ENCODE peak calls at places on chromosomes 12 and 14, in seven cellular contexts. One of them, this sample, is unnamed.

GRCh38 chr12:13135336-13136178 is 32.1 kb upstream of the GSG1 start:
- DNase-seq in stimulated activated CD8-positive, alpha-beta memory T cell treated with anti-CD3 and anti-CD28 coated beads, Interleukin-12 subunit alpha, Interleukin-12 subunit beta, amount 100 ng/mL, for 4 hours: no peak
- DNase-seq in ovary: peak
- DNase-seq in NCI-H187 treated with DMSO at 0.1 percent for 48 hours: no peak
- DNase-seq in cardiac muscle cell: peak
- DNase-seq in HTR-8/SVneo: peak
- DNase-seq in aorta: peak
- DNase-seq in this sample: peak

GRCh38 chr14:57389646-57390036 is 745 bp upstream of the NAA30 start:
- DNase-seq in cardiac muscle cell: no peak
- DNase-seq in HTR-8/SVneo: no peak
- DNase-seq in aorta: no peak
- DNase-seq in stimulated activated CD8-positive, alpha-beta memory T cell treated with anti-CD3 and anti-CD28 coated beads, Interleukin-12 subunit alpha, Interleukin-12 subunit beta, amount 100 ng/mL, for 4 hours: no peak
- DNase-seq in ovary: no peak
- DNase-seq in NCI-H187 treated with DMSO at 0.1 percent for 48 hours: no peak
- DNase-seq in this sample: no peak

GRCh38 chr12:131085816-131086591 is 132.3 kb downstream of the ADGRD1 start:
- DNase-seq in cardiac muscle cell: no peak
- DNase-seq in HTR-8/SVneo: no peak
- DNase-seq in ovary: peak
- DNase-seq in NCI-H187 treated with DMSO at 0.1 percent for 48 hours: no peak
- DNase-seq in stimulated activated CD8-positive, alpha-beta memory T cell treated with anti-CD3 and anti-CD28 coated beads, Interleukin-12 subunit alpha, Interleukin-12 subunit beta, amount 100 ng/mL, for 4 hours: no peak
- DNase-seq in aorta: peak
- DNase-seq in this sample: no peak

GRCh38 chr12:121494093-121494787 is 86.6 kb downstream of the KDM2B start:
- DNase-seq in cardiac muscle cell: peak
- DNase-seq in ovary: peak
- DNase-seq in NCI-H187 treated with DMSO at 0.1 percent for 48 hours: no peak
- DNase-seq in stimulated activated CD8-positive, alpha-beta memory T cell treated with anti-CD3 and anti-CD28 coated beads, Interleukin-12 subunit alpha, Interleukin-12 subunit beta, amount 100 ng/mL, for 4 hours: peak
- DNase-seq in aorta: peak
- DNase-seq in HTR-8/SVneo: peak
- DNase-seq in this sample: no peak

GRCh38 chr14:19800282-19801117 is 3.1 kb upstream of the OR4N2 start:
- DNase-seq in ovary: no peak
- DNase-seq in HTR-8/SVneo: no peak
- DNase-seq in stimulated activated CD8-positive, alpha-beta memory T cell treated with anti-CD3 and anti-CD28 coated beads, Interleukin-12 subunit alpha, Interleukin-12 subunit beta, amount 100 ng/mL, for 4 hours: no peak
- DNase-seq in aorta: no peak
- DNase-seq in NCI-H187 treated with DMSO at 0.1 percent for 48 hours: no peak
- DNase-seq in cardiac muscle cell: no peak
- DNase-seq in this sample: no peak

GRCh38 chr12:52867636-52868035 is 18.8 kb upstream of the KRT78 start:
- DNase-seq in ovary: no peak
- DNase-seq in stimulated activated CD8-positive, alpha-beta memory T cell treated with anti-CD3 and anti-CD28 coated beads, Interleukin-12 subunit alpha, Interleukin-12 subunit beta, amount 100 ng/mL, for 4 hours: no peak
- DNase-seq in HTR-8/SVneo: no peak
- DNase-seq in cardiac muscle cell: no peak
- DNase-seq in NCI-H187 treated with DMSO at 0.1 percent for 48 hours: no peak
- DNase-seq in aorta: peak
- DNase-seq in this sample: no peak

GRCh38 chr12:2811791-2812190 is 677 bp upstream of the ITFG2 start:
- DNase-seq in ovary: no peak
- DNase-seq in stimulated activated CD8-positive, alpha-beta memory T cell treated with anti-CD3 and anti-CD28 coated beads, Interleukin-12 subunit alpha, Interleukin-12 subunit beta, amount 100 ng/mL, for 4 hours: no peak
- DNase-seq in HTR-8/SVneo: no peak
- DNase-seq in cardiac muscle cell: no peak
- DNase-seq in NCI-H187 treated with DMSO at 0.1 percent for 48 hours: no peak
- DNase-seq in aorta: no peak
- DNase-seq in this sample: peak

GRCh38 chr14:95319312-95320075 is at the start of gene CLMN:
- DNase-seq in HTR-8/SVneo: peak
- DNase-seq in cardiac muscle cell: peak
- DNase-seq in aorta: no peak
- DNase-seq in NCI-H187 treated with DMSO at 0.1 percent for 48 hours: no peak
- DNase-seq in stimulated activated CD8-positive, alpha-beta memory T cell treated with anti-CD3 and anti-CD28 coated beads, Interleukin-12 subunit alpha, Interleukin-12 subunit beta, amount 100 ng/mL, for 4 hours: peak
- DNase-seq in ovary: peak
- DNase-seq in this sample: no peak

GRCh38 chr12:117521327-117521726 is 159.9 kb upstream of the NOS1 start:
- DNase-seq in HTR-8/SVneo: no peak
- DNase-seq in stimulated activated CD8-positive, alpha-beta memory T cell treated with anti-CD3 and anti-CD28 coated beads, Interleukin-12 subunit alpha, Interleukin-12 subunit beta, amount 100 ng/mL, for 4 hours: no peak
- DNase-seq in cardiac muscle cell: no peak
- DNase-seq in NCI-H187 treated with DMSO at 0.1 percent for 48 hours: no peak
- DNase-seq in aorta: no peak
- DNase-seq in ovary: no peak
- DNase-seq in this sample: no peak

GRCh38 chr14:27536748-27537147 is 938.9 kb upstream of the NOVA1 start:
- DNase-seq in cardiac muscle cell: no peak
- DNase-seq in HTR-8/SVneo: no peak
- DNase-seq in stimulated activated CD8-positive, alpha-beta memory T cell treated with anti-CD3 and anti-CD28 coated beads, Interleukin-12 subunit alpha, Interleukin-12 subunit beta, amount 100 ng/mL, for 4 hours: no peak
- DNase-seq in NCI-H187 treated with DMSO at 0.1 percent for 48 hours: no peak
- DNase-seq in ovary: no peak
- DNase-seq in aorta: no peak
- DNase-seq in this sample: no peak

GRCh38 chr12:91746976-91747375 is 398.7 kb downstream of the BTG1 start:
- DNase-seq in stimulated activated CD8-positive, alpha-beta memory T cell treated with anti-CD3 and anti-CD28 coated beads, Interleukin-12 subunit alpha, Interleukin-12 subunit beta, amount 100 ng/mL, for 4 hours: no peak
- DNase-seq in ovary: no peak
- DNase-seq in HTR-8/SVneo: no peak
- DNase-seq in aorta: no peak
- DNase-seq in cardiac muscle cell: no peak
- DNase-seq in NCI-H187 treated with DMSO at 0.1 percent for 48 hours: no peak
- DNase-seq in this sample: peak

GRCh38 chr12:96338852-96339478 is 61.3 kb downstream of the CDK17 start:
- DNase-seq in aorta: no peak
- DNase-seq in NCI-H187 treated with DMSO at 0.1 percent for 48 hours: no peak
- DNase-seq in ovary: no peak
- DNase-seq in cardiac muscle cell: no peak
- DNase-seq in HTR-8/SVneo: no peak
- DNase-seq in stimulated activated CD8-positive, alpha-beta memory T cell treated with anti-CD3 and anti-CD28 coated beads, Interleukin-12 subunit alpha, Interleukin-12 subunit beta, amount 100 ng/mL, for 4 hours: no peak
- DNase-seq in this sample: no peak

GRCh38 chr14:42884100-42884499 is 1277.4 kb downstream of the LRFN5 start:
- DNase-seq in cardiac muscle cell: peak
- DNase-seq in HTR-8/SVneo: peak
- DNase-seq in aorta: no peak
- DNase-seq in ovary: no peak
- DNase-seq in stimulated activated CD8-positive, alpha-beta memory T cell treated with anti-CD3 and anti-CD28 coated beads, Interleukin-12 subunit alpha, Interleukin-12 subunit beta, amount 100 ng/mL, for 4 hours: no peak
- DNase-seq in NCI-H187 treated with DMSO at 0.1 percent for 48 hours: no peak
- DNase-seq in this sample: peak

GRCh38 chr12:18700254-18700653 is 37.6 kb downstream of the PLCZ1 start:
- DNase-seq in ovary: peak
- DNase-seq in aorta: no peak
- DNase-seq in HTR-8/SVneo: no peak
- DNase-seq in stimulated activated CD8-positive, alpha-beta memory T cell treated with anti-CD3 and anti-CD28 coated beads, Interleukin-12 subunit alpha, Interleukin-12 subunit beta, amount 100 ng/mL, for 4 hours: no peak
- DNase-seq in NCI-H187 treated with DMSO at 0.1 percent for 48 hours: no peak
- DNase-seq in cardiac muscle cell: peak
- DNase-seq in this sample: no peak

GRCh38 chr14:100536721-100537700 is 50.2 kb downstream of the BEGAIN start:
- DNase-seq in cardiac muscle cell: no peak
- DNase-seq in HTR-8/SVneo: no peak
- DNase-seq in NCI-H187 treated with DMSO at 0.1 percent for 48 hours: no peak
- DNase-seq in stimulated activated CD8-positive, alpha-beta memory T cell treated with anti-CD3 and anti-CD28 coated beads, Interleukin-12 subunit alpha, Interleukin-12 subunit beta, amount 100 ng/mL, for 4 hours: no peak
- DNase-seq in ovary: peak
- DNase-seq in aorta: peak
- DNase-seq in this sample: no peak

GRCh38 chr14:106622200-106622745 is 1095.9 kb downstream of the TMEM121 start:
- DNase-seq in cardiac muscle cell: no peak
- DNase-seq in NCI-H187 treated with DMSO at 0.1 percent for 48 hours: no peak
- DNase-seq in HTR-8/SVneo: no peak
- DNase-seq in aorta: no peak
- DNase-seq in stimulated activated CD8-positive, alpha-beta memory T cell treated with anti-CD3 and anti-CD28 coated beads, Interleukin-12 subunit alpha, Interleukin-12 subunit beta, amount 100 ng/mL, for 4 hours: peak
- DNase-seq in ovary: no peak
- DNase-seq in this sample: no peak

GRCh38 chr12:93174473-93174872 is 203.3 kb upstream of the NUDT4 start:
- DNase-seq in cardiac muscle cell: no peak
- DNase-seq in NCI-H187 treated with DMSO at 0.1 percent for 48 hours: no peak
- DNase-seq in aorta: no peak
- DNase-seq in HTR-8/SVneo: no peak
- DNase-seq in stimulated activated CD8-positive, alpha-beta memory T cell treated with anti-CD3 and anti-CD28 coated beads, Interleukin-12 subunit alpha, Interleukin-12 subunit beta, amount 100 ng/mL, for 4 hours: no peak
- DNase-seq in ovary: no peak
- DNase-seq in this sample: no peak

GRCh38 chr12:80419660-80420059 is 24.4 kb upstream of the PTPRQ start:
- DNase-seq in stimulated activated CD8-positive, alpha-beta memory T cell treated with anti-CD3 and anti-CD28 coated beads, Interleukin-12 subunit alpha, Interleukin-12 subunit beta, amount 100 ng/mL, for 4 hours: no peak
- DNase-seq in cardiac muscle cell: peak
- DNase-seq in HTR-8/SVneo: no peak
- DNase-seq in NCI-H187 treated with DMSO at 0.1 percent for 48 hours: no peak
- DNase-seq in ovary: no peak
- DNase-seq in aorta: no peak
- DNase-seq in this sample: no peak

GRCh38 chr14:75439989-75440388 is 12.2 kb downstream of the JDP2 start:
- DNase-seq in aorta: no peak
- DNase-seq in HTR-8/SVneo: no peak
- DNase-seq in stimulated activated CD8-positive, alpha-beta memory T cell treated with anti-CD3 and anti-CD28 coated beads, Interleukin-12 subunit alpha, Interleukin-12 subunit beta, amount 100 ng/mL, for 4 hours: no peak
- DNase-seq in cardiac muscle cell: no peak
- DNase-seq in NCI-H187 treated with DMSO at 0.1 percent for 48 hours: no peak
- DNase-seq in ovary: no peak
- DNase-seq in this sample: no peak

GRCh38 chr12:38838211-38838850 is 67.1 kb downstream of the CPNE8 start:
- DNase-seq in cardiac muscle cell: no peak
- DNase-seq in NCI-H187 treated with DMSO at 0.1 percent for 48 hours: no peak
- DNase-seq in aorta: no peak
- DNase-seq in stimulated activated CD8-positive, alpha-beta memory T cell treated with anti-CD3 and anti-CD28 coated beads, Interleukin-12 subunit alpha, Interleukin-12 subunit beta, amount 100 ng/mL, for 4 hours: no peak
- DNase-seq in HTR-8/SVneo: no peak
- DNase-seq in ovary: no peak
- DNase-seq in this sample: no peak

GRCh38 chr12:85798122-85798521 is 38.1 kb downstream of the RASSF9 start:
- DNase-seq in HTR-8/SVneo: no peak
- DNase-seq in ovary: no peak
- DNase-seq in aorta: no peak
- DNase-seq in stimulated activated CD8-positive, alpha-beta memory T cell treated with anti-CD3 and anti-CD28 coated beads, Interleukin-12 subunit alpha, Interleukin-12 subunit beta, amount 100 ng/mL, for 4 hours: no peak
- DNase-seq in NCI-H187 treated with DMSO at 0.1 percent for 48 hours: no peak
- DNase-seq in cardiac muscle cell: no peak
- DNase-seq in this sample: no peak

GRCh38 chr12:98259667-98260066 is 255.7 kb upstream of the TMPO start:
- DNase-seq in cardiac muscle cell: no peak
- DNase-seq in NCI-H187 treated with DMSO at 0.1 percent for 48 hours: no peak
- DNase-seq in stimulated activated CD8-positive, alpha-beta memory T cell treated with anti-CD3 and anti-CD28 coated beads, Interleukin-12 subunit alpha, Interleukin-12 subunit beta, amount 100 ng/mL, for 4 hours: no peak
- DNase-seq in HTR-8/SVneo: no peak
- DNase-seq in aorta: no peak
- DNase-seq in ovary: no peak
- DNase-seq in this sample: no peak

GRCh38 chr12:81257952-81258551 is 180.2 kb downstream of the ACSS3 start:
- DNase-seq in NCI-H187 treated with DMSO at 0.1 percent for 48 hours: no peak
- DNase-seq in ovary: no peak
- DNase-seq in cardiac muscle cell: peak
- DNase-seq in aorta: no peak
- DNase-seq in stimulated activated CD8-positive, alpha-beta memory T cell treated with anti-CD3 and anti-CD28 coated beads, Interleukin-12 subunit alpha, Interleukin-12 subunit beta, amount 100 ng/mL, for 4 hours: no peak
- DNase-seq in HTR-8/SVneo: peak
- DNase-seq in this sample: peak

GRCh38 chr14:101029668-101030290 is 126.3 kb upstream of the RTL1 start:
- DNase-seq in aorta: peak
- DNase-seq in cardiac muscle cell: no peak
- DNase-seq in ovary: no peak
- DNase-seq in stimulated activated CD8-positive, alpha-beta memory T cell treated with anti-CD3 and anti-CD28 coated beads, Interleukin-12 subunit alpha, Interleukin-12 subunit beta, amount 100 ng/mL, for 4 hours: no peak
- DNase-seq in HTR-8/SVneo: no peak
- DNase-seq in NCI-H187 treated with DMSO at 0.1 percent for 48 hours: no peak
- DNase-seq in this sample: no peak

GRCh38 chr12:94686834-94687628 is 36.7 kb upstream of the TMCC3 start:
- DNase-seq in stimulated activated CD8-positive, alpha-beta memory T cell treated with anti-CD3 and anti-CD28 coated beads, Interleukin-12 subunit alpha, Interleukin-12 subunit beta, amount 100 ng/mL, for 4 hours: no peak
- DNase-seq in cardiac muscle cell: no peak
- DNase-seq in HTR-8/SVneo: no peak
- DNase-seq in ovary: no peak
- DNase-seq in NCI-H187 treated with DMSO at 0.1 percent for 48 hours: no peak
- DNase-seq in aorta: no peak
- DNase-seq in this sample: no peak

GRCh38 chr12:14893471-14894250 is 8.0 kb upstream of the MGP start:
- DNase-seq in aorta: no peak
- DNase-seq in cardiac muscle cell: peak
- DNase-seq in ovary: peak
- DNase-seq in HTR-8/SVneo: no peak
- DNase-seq in NCI-H187 treated with DMSO at 0.1 percent for 48 hours: no peak
- DNase-seq in stimulated activated CD8-positive, alpha-beta memory T cell treated with anti-CD3 and anti-CD28 coated beads, Interleukin-12 subunit alpha, Interleukin-12 subunit beta, amount 100 ng/mL, for 4 hours: no peak
- DNase-seq in this sample: no peak

GRCh38 chr14:22905627-22906026 is 13.3 kb downstream of the RBM23 start:
- DNase-seq in NCI-H187 treated with DMSO at 0.1 percent for 48 hours: no peak
- DNase-seq in aorta: peak
- DNase-seq in ovary: no peak
- DNase-seq in stimulated activated CD8-positive, alpha-beta memory T cell treated with anti-CD3 and anti-CD28 coated beads, Interleukin-12 subunit alpha, Interleukin-12 subunit beta, amount 100 ng/mL, for 4 hours: no peak
- DNase-seq in HTR-8/SVneo: no peak
- DNase-seq in cardiac muscle cell: no peak
- DNase-seq in this sample: no peak

GRCh38 chr14:50669441-50669986 is 1.4 kb upstream of the SAV1 start:
- DNase-seq in HTR-8/SVneo: no peak
- DNase-seq in stimulated activated CD8-positive, alpha-beta memory T cell treated with anti-CD3 and anti-CD28 coated beads, Interleukin-12 subunit alpha, Interleukin-12 subunit beta, amount 100 ng/mL, for 4 hours: no peak
- DNase-seq in aorta: no peak
- DNase-seq in ovary: no peak
- DNase-seq in cardiac muscle cell: no peak
- DNase-seq in NCI-H187 treated with DMSO at 0.1 percent for 48 hours: no peak
- DNase-seq in this sample: no peak

GRCh38 chr12:92295523-92295922 is 149.9 kb upstream of the BTG1 start:
- DNase-seq in cardiac muscle cell: peak
- DNase-seq in HTR-8/SVneo: no peak
- DNase-seq in ovary: no peak
- DNase-seq in aorta: no peak
- DNase-seq in stimulated activated CD8-positive, alpha-beta memory T cell treated with anti-CD3 and anti-CD28 coated beads, Interleukin-12 subunit alpha, Interleukin-12 subunit beta, amount 100 ng/mL, for 4 hours: no peak
- DNase-seq in NCI-H187 treated with DMSO at 0.1 percent for 48 hours: no peak
- DNase-seq in this sample: no peak

GRCh38 chr14:91745329-91745728 is 13.4 kb upstream of the CATSPERB start:
- DNase-seq in stimulated activated CD8-positive, alpha-beta memory T cell treated with anti-CD3 and anti-CD28 coated beads, Interleukin-12 subunit alpha, Interleukin-12 subunit beta, amount 100 ng/mL, for 4 hours: no peak
- DNase-seq in aorta: no peak
- DNase-seq in HTR-8/SVneo: no peak
- DNase-seq in cardiac muscle cell: no peak
- DNase-seq in NCI-H187 treated with DMSO at 0.1 percent for 48 hours: no peak
- DNase-seq in ovary: no peak
- DNase-seq in this sample: peak

GRCh38 chr12:47270782-47271664 is 191.3 kb upstream of the AMIGO2 start:
- DNase-seq in NCI-H187 treated with DMSO at 0.1 percent for 48 hours: no peak
- DNase-seq in HTR-8/SVneo: peak
- DNase-seq in cardiac muscle cell: peak
- DNase-seq in stimulated activated CD8-positive, alpha-beta memory T cell treated with anti-CD3 and anti-CD28 coated beads, Interleukin-12 subunit alpha, Interleukin-12 subunit beta, amount 100 ng/mL, for 4 hours: no peak
- DNase-seq in aorta: no peak
- DNase-seq in ovary: no peak
- DNase-seq in this sample: peak

GRCh38 chr14:103871596-103872480 is 24.5 kb upstream of the PPP1R13B start:
- DNase-seq in HTR-8/SVneo: no peak
- DNase-seq in NCI-H187 treated with DMSO at 0.1 percent for 48 hours: no peak
- DNase-seq in stimulated activated CD8-positive, alpha-beta memory T cell treated with anti-CD3 and anti-CD28 coated beads, Interleukin-12 subunit alpha, Interleukin-12 subunit beta, amount 100 ng/mL, for 4 hours: peak
- DNase-seq in cardiac muscle cell: peak
- DNase-seq in aorta: no peak
- DNase-seq in ovary: no peak
- DNase-seq in this sample: no peak

GRCh38 chr12:108120863-108121165 is 8.3 kb upstream of the WSCD2 start:
- DNase-seq in stimulated activated CD8-positive, alpha-beta memory T cell treated with anti-CD3 and anti-CD28 coated beads, Interleukin-12 subunit alpha, Interleukin-12 subunit beta, amount 100 ng/mL, for 4 hours: no peak
- DNase-seq in aorta: no peak
- DNase-seq in cardiac muscle cell: no peak
- DNase-seq in ovary: no peak
- DNase-seq in NCI-H187 treated with DMSO at 0.1 percent for 48 hours: no peak
- DNase-seq in HTR-8/SVneo: no peak
- DNase-seq in this sample: no peak

GRCh38 chr12:47773062-47773857 is at the start of gene SLC48A1:
- DNase-seq in ovary: peak
- DNase-seq in HTR-8/SVneo: peak
- DNase-seq in aorta: peak
- DNase-seq in stimulated activated CD8-positive, alpha-beta memory T cell treated with anti-CD3 and anti-CD28 coated beads, Interleukin-12 subunit alpha, Interleukin-12 subunit beta, amount 100 ng/mL, for 4 hours: peak
- DNase-seq in NCI-H187 treated with DMSO at 0.1 percent for 48 hours: no peak
- DNase-seq in cardiac muscle cell: peak
- DNase-seq in this sample: no peak

GRCh38 chr14:91308337-91308736 is 63.8 kb upstream of the GPR68 start:
- DNase-seq in aorta: no peak
- DNase-seq in ovary: no peak
- DNase-seq in NCI-H187 treated with DMSO at 0.1 percent for 48 hours: no peak
- DNase-seq in stimulated activated CD8-positive, alpha-beta memory T cell treated with anti-CD3 and anti-CD28 coated beads, Interleukin-12 subunit alpha, Interleukin-12 subunit beta, amount 100 ng/mL, for 4 hours: no peak
- DNase-seq in HTR-8/SVneo: no peak
- DNase-seq in cardiac muscle cell: peak
- DNase-seq in this sample: no peak

GRCh38 chr12:115213538-115213961 is 529.6 kb upstream of the TBX3 start:
- DNase-seq in NCI-H187 treated with DMSO at 0.1 percent for 48 hours: no peak
- DNase-seq in cardiac muscle cell: no peak
- DNase-seq in ovary: no peak
- DNase-seq in aorta: no peak
- DNase-seq in HTR-8/SVneo: no peak
- DNase-seq in stimulated activated CD8-positive, alpha-beta memory T cell treated with anti-CD3 and anti-CD28 coated beads, Interleukin-12 subunit alpha, Interleukin-12 subunit beta, amount 100 ng/mL, for 4 hours: no peak
- DNase-seq in this sample: no peak

GRCh38 chr14:92861856-92862807 is 60.8 kb upstream of the CHGA start:
- DNase-seq in HTR-8/SVneo: no peak
- DNase-seq in ovary: no peak
- DNase-seq in NCI-H187 treated with DMSO at 0.1 percent for 48 hours: no peak
- DNase-seq in cardiac muscle cell: no peak
- DNase-seq in aorta: no peak
- DNase-seq in stimulated activated CD8-positive, alpha-beta memory T cell treated with anti-CD3 and anti-CD28 coated beads, Interleukin-12 subunit alpha, Interleukin-12 subunit beta, amount 100 ng/mL, for 4 hours: no peak
- DNase-seq in this sample: no peak

GRCh38 chr12:49953961-49954835 is 3.7 kb downstream of the AQP2 start:
- DNase-seq in cardiac muscle cell: no peak
- DNase-seq in ovary: no peak
- DNase-seq in aorta: peak
- DNase-seq in HTR-8/SVneo: no peak
- DNase-seq in stimulated activated CD8-positive, alpha-beta memory T cell treated with anti-CD3 and anti-CD28 coated beads, Interleukin-12 subunit alpha, Interleukin-12 subunit beta, amount 100 ng/mL, for 4 hours: no peak
- DNase-seq in NCI-H187 treated with DMSO at 0.1 percent for 48 hours: no peak
- DNase-seq in this sample: no peak

This sample was measured in foreskin keratinocyte.